ENCODE peak calls at places on chromosomes 16 and 17, in ten cellular contexts. E is AG08395; K is dermis microvascular lymphatic vessel endothelial cell; T is heart right ventricle; L is ELR; I is activated naive CD8-positive, alpha-beta T cell treated with anti-CD3 and anti-CD28 coated beads for 36 hours; A is NCI-H226; Y is naive thymus-derived CD4-positive, alpha-beta T cell; J is cardiac muscle cell; B is HCEC 1CT. F is an unnamed sample.

GRCh38 chr17:67818110-67819002 is 6.9 kb upstream of the BPTF start:
- DNase-seq in E (no peak), K (peak; percentile 14), T (no peak), L (peak; percentile 41), I (no peak), A (no peak), Y (no peak), J (no peak), B (peak; percentile 54), F (no peak)

GRCh38 chr17:47800686-47801085 is 20.9 kb downstream of the OSBPL7 start:
- DNase-seq in E (no peak), K (no peak), T (no peak), L (no peak), I (no peak), A (no peak), Y (no peak), J (no peak), B (no peak), F (no peak)

GRCh38 chr16:65837431-65837986 is 529.0 kb upstream of the CDH5 start:
- DNase-seq in E (no peak), K (no peak), T (no peak), L (no peak), I (no peak), A (no peak), Y (no peak), J (no peak), B (no peak), F (no peak)

GRCh38 chr17:36004604-36005003 is 3.3 kb upstream of the CCL15 start:
- DNase-seq in E (no peak), K (peak; percentile 32), T (no peak), L (no peak), I (no peak), A (no peak), Y (no peak), J (no peak), B (no peak), F (no peak)

GRCh38 chr17:63819585-63820537 is 7.4 kb upstream of the PSMC5 start:
- DNase-seq in E (no peak), K (peak; percentile 19), T (no peak), L (no peak), I (no peak), A (no peak), Y (no peak), J (no peak), B (no peak), F (no peak)

GRCh38 chr17:72710834-72711233 is 381.7 kb downstream of the SLC39A11 start:
- DNase-seq in E (no peak), K (no peak), T (no peak), L (no peak), I (no peak), A (no peak), Y (no peak), J (no peak), B (no peak), F (no peak)

GRCh38 chr16:4182581-4183257 is 59.2 kb downstream of the SRL start:
- DNase-seq in E (no peak), K (peak; percentile 36), T (no peak), L (peak; percentile 85), I (no peak), A (no peak), Y (no peak), J (no peak), B (no peak), F (no peak)

GRCh38 chr17:6512552-6512951 is 43.8 kb downstream of the PITPNM3 start:
- DNase-seq in E (no peak), K (peak; percentile 85), T (no peak), L (no peak), I (no peak), A (no peak), Y (no peak), J (no peak), B (no peak), F (no peak)

GRCh38 chr17:66304304-66305174 is 2.1 kb downstream of the PRKCA start:
- DNase-seq in E (no peak), K (peak; percentile 22), T (no peak), L (peak; percentile 71), I (peak; percentile 25), A (no peak), Y (no peak), J (peak; percentile 1), B (peak; percentile 38), F (no peak)

GRCh38 chr16:78684040-78684611 is 584.7 kb downstream of the WWOX start:
- DNase-seq in E (peak; percentile 90), K (peak; percentile 5), T (peak; percentile 54), L (no peak), I (no peak), A (peak; percentile 96), Y (no peak), J (no peak), B (peak; percentile 18), F (peak; percentile 85)

GRCh38 chr17:17675925-17676534 is 5.2 kb upstream of the RAI1 start:
- DNase-seq in E (no peak), K (peak; percentile 35), T (no peak), L (peak; percentile 64), I (no peak), A (no peak), Y (no peak), J (no peak), B (peak; percentile 46), F (no peak)

GRCh38 chr17:6797718-6798351 is 21.8 kb downstream of the FBXO39 start:
- DNase-seq in E (no peak), K (no peak), T (no peak), L (no peak), I (no peak), A (no peak), Y (no peak), J (no peak), B (no peak), F (no peak)

GRCh38 chr17:82909322-82909904 is 69.6 kb upstream of the ZNF750 start:
- DNase-seq in E (peak; percentile 31), K (no peak), T (no peak), L (no peak), I (peak; percentile 46), A (no peak), Y (peak; percentile 44), J (no peak), B (no peak), F (no peak)

GRCh38 chr16:58128181-58128631 is 975 bp downstream of the CFAP20 start:
- DNase-seq in E (no peak), K (no peak), T (no peak), L (peak; percentile 17), I (no peak), A (no peak), Y (no peak), J (no peak), B (no peak), F (no peak)

GRCh38 chr16:85750021-85750826 is 672 bp downstream of the C16orf74 start:
- DNase-seq in E (peak; percentile 43), K (peak; percentile 34), T (peak; percentile 22), L (peak; percentile 80), I (peak; percentile 48), A (no peak), Y (no peak), J (peak; percentile 36), B (peak; percentile 49), F (peak; percentile 40)

GRCh38 chr17:55572599-55572998 is 61.3 kb upstream of the SMIM36 start:
- DNase-seq in E (no peak), K (no peak), T (no peak), L (no peak), I (no peak), A (no peak), Y (no peak), J (no peak), B (no peak), F (no peak)

GRCh38 chr16:49754495-49755290 is 101.2 kb downstream of the ZNF423 start:
- DNase-seq in E (peak; percentile 63), K (peak; percentile 54), T (peak; percentile 22), L (no peak), I (no peak), A (no peak), Y (no peak), J (peak; percentile 37), B (no peak), F (no peak)

GRCh38 chr17:36197389-36197708 is 791 bp upstream of the CCL3L1 start:
- DNase-seq in E (no peak), K (no peak), T (peak; percentile 16), L (no peak), I (no peak), A (no peak), Y (no peak), J (no peak), B (no peak), F (no peak)

GRCh38 chr17:40953876-40954275 is 12.9 kb downstream of the KRT39 start:
- DNase-seq in E (peak; percentile 50), K (no peak), T (no peak), L (peak; percentile 97), I (no peak), A (no peak), Y (no peak), J (no peak), B (peak; percentile 93), F (no peak)

GRCh38 chr17:44977740-44978584 is 9.9 kb upstream of the C1QL1 start:
- DNase-seq in E (no peak), K (no peak), T (no peak), L (no peak), I (no peak), A (no peak), Y (no peak), J (peak; percentile 75), B (no peak), F (no peak)

GRCh38 chr17:307295-307691 is 45.3 kb downstream of the RPH3AL start:
- DNase-seq in E (no peak), K (no peak), T (no peak), L (no peak), I (no peak), A (no peak), Y (no peak), J (no peak), B (no peak), F (no peak)

GRCh38 chr17:65504141-65504540 is 57.3 kb downstream of the AXIN2 start:
- DNase-seq in E (no peak), K (no peak), T (no peak), L (no peak), I (no peak), A (no peak), Y (no peak), J (no peak), B (no peak), F (no peak)

GRCh38 chr17:64345691-64346376 is 44.8 kb downstream of the PECAM1 start:
- DNase-seq in E (no peak), K (peak; percentile 85), T (peak; percentile 70), L (no peak), I (no peak), A (no peak), Y (no peak), J (no peak), B (no peak), F (peak; percentile 29)

GRCh38 chr16:46790599-46791270 is 40.2 kb downstream of the C16orf87 start:
- DNase-seq in E (no peak), K (no peak), T (no peak), L (no peak), I (no peak), A (no peak), Y (no peak), J (no peak), B (no peak), F (no peak)

GRCh38 chr17:77282524-77283515 is 142.1 kb downstream of the SEC14L1 start:
- DNase-seq in E (no peak), K (no peak), T (no peak), L (no peak), I (no peak), A (peak; percentile 77), Y (no peak), J (no peak), B (no peak), F (no peak)

GRCh38 chr16:82567203-82567602 is 59.6 kb upstream of the CDH13 start:
- DNase-seq in E (no peak), K (no peak), T (peak; percentile 40), L (no peak), I (no peak), A (no peak), Y (no peak), J (no peak), B (no peak), F (no peak)

GRCh38 chr16:73636196-73636595 is 588.3 kb upstream of the ZFHX3 start:
- DNase-seq in E (no peak), K (no peak), T (no peak), L (no peak), I (no peak), A (no peak), Y (no peak), J (no peak), B (no peak), F (no peak)

GRCh38 chr17:75589919-75590303 is 2.3 kb downstream of the MYO15B start:
- DNase-seq in E (no peak), K (no peak), T (no peak), L (no peak), I (no peak), A (no peak), Y (no peak), J (no peak), B (no peak), F (peak; percentile 45)